ENCODE peak calls at places on chromosomes 4 and X, in seven cellular contexts. One of them, this sample, is unnamed.

GRCh38 chrX:143663755-143664154 is 27.9 kb upstream of the SLITRK4 start:
- DNase-seq in HCT116: no peak
- DNase-seq in suprapubic skin: no peak
- DNase-seq in breast epithelium: no peak
- DNase-seq in H9: no peak
- DNase-seq in colonic mucosa: no peak
- DNase-seq in cardiac muscle cell: no peak
- DNase-seq in this sample: no peak

GRCh38 chrX:34559325-34559724 is 97.8 kb downstream of the TMEM47 start:
- DNase-seq in HCT116: no peak
- DNase-seq in suprapubic skin: no peak
- DNase-seq in breast epithelium: no peak
- DNase-seq in H9: peak; percentile 92
- DNase-seq in colonic mucosa: no peak
- DNase-seq in cardiac muscle cell: no peak
- DNase-seq in this sample: peak; percentile 13

GRCh38 chr4:173264245-173264959 is 69.8 kb downstream of the HMGB2 start:
- DNase-seq in HCT116: no peak
- DNase-seq in suprapubic skin: no peak
- DNase-seq in breast epithelium: no peak
- DNase-seq in H9: no peak
- DNase-seq in colonic mucosa: peak; percentile 46
- DNase-seq in cardiac muscle cell: peak; percentile 10
- DNase-seq in this sample: no peak

GRCh38 chr4:187491421-187491820 is 504.1 kb upstream of the ZFP42 start:
- DNase-seq in HCT116: no peak
- DNase-seq in suprapubic skin: no peak
- DNase-seq in breast epithelium: no peak
- DNase-seq in H9: no peak
- DNase-seq in colonic mucosa: no peak
- DNase-seq in cardiac muscle cell: no peak
- DNase-seq in this sample: no peak

GRCh38 chr4:2931765-2932560 is 31.2 kb downstream of the NOP14 start:
- DNase-seq in HCT116: no peak
- DNase-seq in suprapubic skin: peak; percentile 74
- DNase-seq in breast epithelium: peak; percentile 51
- DNase-seq in H9: peak; percentile 71
- DNase-seq in colonic mucosa: peak; percentile 50
- DNase-seq in cardiac muscle cell: no peak
- DNase-seq in this sample: no peak

GRCh38 chr4:164779080-164779479 is 25.1 kb downstream of the SMIM31 start:
- DNase-seq in HCT116: no peak
- DNase-seq in suprapubic skin: no peak
- DNase-seq in breast epithelium: no peak
- DNase-seq in H9: no peak
- DNase-seq in colonic mucosa: no peak
- DNase-seq in cardiac muscle cell: no peak
- DNase-seq in this sample: no peak

GRCh38 chr4:183182873-183183725 is 84.0 kb downstream of the WWC2 start:
- DNase-seq in HCT116: peak; percentile 70
- DNase-seq in suprapubic skin: no peak
- DNase-seq in breast epithelium: no peak
- DNase-seq in H9: peak; percentile 94
- DNase-seq in colonic mucosa: no peak
- DNase-seq in cardiac muscle cell: peak; percentile 33
- DNase-seq in this sample: no peak

GRCh38 chr4:102616661-102617060 is 115.5 kb downstream of the NFKB1 start:
- DNase-seq in HCT116: no peak
- DNase-seq in suprapubic skin: no peak
- DNase-seq in breast epithelium: no peak
- DNase-seq in H9: peak; percentile 69
- DNase-seq in colonic mucosa: no peak
- DNase-seq in cardiac muscle cell: no peak
- DNase-seq in this sample: no peak

GRCh38 chrX:39903937-39904336 is 193.8 kb downstream of the BCOR start:
- DNase-seq in HCT116: no peak
- DNase-seq in suprapubic skin: no peak
- DNase-seq in breast epithelium: no peak
- DNase-seq in H9: no peak
- DNase-seq in colonic mucosa: no peak
- DNase-seq in cardiac muscle cell: no peak
- DNase-seq in this sample: no peak

GRCh38 chr4:24914460-24914859 is 1.6 kb upstream of the CCDC149 start:
- DNase-seq in HCT116: no peak
- DNase-seq in suprapubic skin: no peak
- DNase-seq in breast epithelium: no peak
- DNase-seq in H9: no peak
- DNase-seq in colonic mucosa: no peak
- DNase-seq in cardiac muscle cell: no peak
- DNase-seq in this sample: no peak

GRCh38 chr4:147594107-147594506 is 23.1 kb upstream of the TMEM184C start:
- DNase-seq in HCT116: no peak
- DNase-seq in suprapubic skin: no peak
- DNase-seq in breast epithelium: no peak
- DNase-seq in H9: no peak
- DNase-seq in colonic mucosa: no peak
- DNase-seq in cardiac muscle cell: no peak
- DNase-seq in this sample: no peak

GRCh38 chrX:109709129-109709631 is 23.9 kb downstream of the ACSL4 start:
- DNase-seq in HCT116: peak; percentile 19
- DNase-seq in suprapubic skin: no peak
- DNase-seq in breast epithelium: no peak
- DNase-seq in H9: no peak
- DNase-seq in colonic mucosa: no peak
- DNase-seq in cardiac muscle cell: no peak
- DNase-seq in this sample: no peak

GRCh38 chrX:45009371-45010000 is 136.5 kb downstream of the KDM6A start:
- DNase-seq in HCT116: no peak
- DNase-seq in suprapubic skin: no peak
- DNase-seq in breast epithelium: no peak
- DNase-seq in H9: no peak
- DNase-seq in colonic mucosa: no peak
- DNase-seq in cardiac muscle cell: no peak
- DNase-seq in this sample: no peak

GRCh38 chr4:128461300-128462103 is 173.9 kb upstream of the PGRMC2 start:
- DNase-seq in HCT116: no peak
- DNase-seq in suprapubic skin: no peak
- DNase-seq in breast epithelium: no peak
- DNase-seq in H9: no peak
- DNase-seq in colonic mucosa: no peak
- DNase-seq in cardiac muscle cell: no peak
- DNase-seq in this sample: peak; percentile 72

GRCh38 chr4:20625460-20625859 is 74.8 kb upstream of the PACRGL start:
- DNase-seq in HCT116: no peak
- DNase-seq in suprapubic skin: no peak
- DNase-seq in breast epithelium: no peak
- DNase-seq in H9: no peak
- DNase-seq in colonic mucosa: peak; percentile 56
- DNase-seq in cardiac muscle cell: no peak
- DNase-seq in this sample: no peak

GRCh38 chrX:105837227-105837626 is 14.9 kb downstream of the NRK start:
- DNase-seq in HCT116: no peak
- DNase-seq in suprapubic skin: no peak
- DNase-seq in breast epithelium: peak; percentile 50
- DNase-seq in H9: no peak
- DNase-seq in colonic mucosa: no peak
- DNase-seq in cardiac muscle cell: peak; percentile 46
- DNase-seq in this sample: no peak

GRCh38 chr4:83867221-83867620 is 331.3 kb downstream of the GPAT3 start:
- DNase-seq in HCT116: no peak
- DNase-seq in suprapubic skin: no peak
- DNase-seq in breast epithelium: no peak
- DNase-seq in H9: no peak
- DNase-seq in colonic mucosa: no peak
- DNase-seq in cardiac muscle cell: no peak
- DNase-seq in this sample: no peak

GRCh38 chr4:165873298-165874071 is 448 bp downstream of the TLL1 start:
- DNase-seq in HCT116: no peak
- DNase-seq in suprapubic skin: peak; percentile 66
- DNase-seq in breast epithelium: no peak
- DNase-seq in H9: peak; percentile 48
- DNase-seq in colonic mucosa: peak; percentile 18
- DNase-seq in cardiac muscle cell: peak; percentile 74
- DNase-seq in this sample: peak; percentile 55

GRCh38 chrX:24243692-24244091 is 70.2 kb downstream of the SUPT20HL2 start:
- DNase-seq in HCT116: no peak
- DNase-seq in suprapubic skin: no peak
- DNase-seq in breast epithelium: no peak
- DNase-seq in H9: no peak
- DNase-seq in colonic mucosa: no peak
- DNase-seq in cardiac muscle cell: no peak
- DNase-seq in this sample: no peak

GRCh38 chr4:95580226-95580625 is 31.5 kb upstream of the UNC5C start:
- DNase-seq in HCT116: no peak
- DNase-seq in suprapubic skin: no peak
- DNase-seq in breast epithelium: no peak
- DNase-seq in H9: peak; percentile 51
- DNase-seq in colonic mucosa: no peak
- DNase-seq in cardiac muscle cell: no peak
- DNase-seq in this sample: no peak

GRCh38 chrX:56503941-56504673 is 59.3 kb upstream of the UBQLN2 start:
- DNase-seq in HCT116: no peak
- DNase-seq in suprapubic skin: no peak
- DNase-seq in breast epithelium: no peak
- DNase-seq in H9: peak; percentile 29
- DNase-seq in colonic mucosa: no peak
- DNase-seq in cardiac muscle cell: no peak
- DNase-seq in this sample: no peak

GRCh38 chr4:77104405-77105292 is 28.9 kb upstream of the CCNI start:
- DNase-seq in HCT116: no peak
- DNase-seq in suprapubic skin: peak; percentile 81
- DNase-seq in breast epithelium: peak; percentile 95
- DNase-seq in H9: no peak
- DNase-seq in colonic mucosa: peak; percentile 65
- DNase-seq in cardiac muscle cell: peak; percentile 42
- DNase-seq in this sample: no peak

DNA sequence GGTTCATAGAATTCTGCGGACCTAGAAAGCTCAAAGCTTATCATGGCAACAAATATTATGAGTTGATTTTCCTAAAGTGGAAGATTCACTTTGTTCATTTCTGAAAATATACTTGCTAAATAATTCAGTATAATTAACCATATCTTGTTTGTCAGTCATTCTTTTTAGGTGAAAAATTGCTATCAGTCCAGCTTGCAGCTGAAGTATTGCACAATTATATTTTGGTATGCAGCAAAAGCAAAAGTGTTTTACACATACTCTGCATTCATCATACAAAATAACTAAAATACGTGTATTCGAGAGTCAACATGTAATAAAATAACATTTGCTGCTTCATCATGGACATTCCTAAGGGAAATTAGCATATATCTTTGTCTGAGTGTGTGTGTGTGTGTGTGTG is 24.8 kb downstream of the DKK2 start:
- DNase-seq in HCT116: no peak
- DNase-seq in suprapubic skin: no peak
- DNase-seq in breast epithelium: no peak
- DNase-seq in H9: no peak
- DNase-seq in colonic mucosa: no peak
- DNase-seq in cardiac muscle cell: no peak
- DNase-seq in this sample: no peak
- H3K27me3 ChIP-seq in HCT116: no peaks in the 10 kb centered on the region
- H3K27me3 ChIP-seq in suprapubic skin: no peaks in the 10 kb centered on the region
- H3K27me3 ChIP-seq in breast epithelium: no peaks in the 10 kb centered on the region
- H3K27me3 ChIP-seq in H9: no peaks in the 10 kb centered on the region
- H3K27me3 ChIP-seq in colonic mucosa: no peaks in the 10 kb centered on the region
- H3K27me3 ChIP-seq in cardiac muscle cell: no peaks in the 10 kb centered on the region
- H3K27me3 ChIP-seq in this sample: no peaks in the 10 kb centered on the region

DNA sequence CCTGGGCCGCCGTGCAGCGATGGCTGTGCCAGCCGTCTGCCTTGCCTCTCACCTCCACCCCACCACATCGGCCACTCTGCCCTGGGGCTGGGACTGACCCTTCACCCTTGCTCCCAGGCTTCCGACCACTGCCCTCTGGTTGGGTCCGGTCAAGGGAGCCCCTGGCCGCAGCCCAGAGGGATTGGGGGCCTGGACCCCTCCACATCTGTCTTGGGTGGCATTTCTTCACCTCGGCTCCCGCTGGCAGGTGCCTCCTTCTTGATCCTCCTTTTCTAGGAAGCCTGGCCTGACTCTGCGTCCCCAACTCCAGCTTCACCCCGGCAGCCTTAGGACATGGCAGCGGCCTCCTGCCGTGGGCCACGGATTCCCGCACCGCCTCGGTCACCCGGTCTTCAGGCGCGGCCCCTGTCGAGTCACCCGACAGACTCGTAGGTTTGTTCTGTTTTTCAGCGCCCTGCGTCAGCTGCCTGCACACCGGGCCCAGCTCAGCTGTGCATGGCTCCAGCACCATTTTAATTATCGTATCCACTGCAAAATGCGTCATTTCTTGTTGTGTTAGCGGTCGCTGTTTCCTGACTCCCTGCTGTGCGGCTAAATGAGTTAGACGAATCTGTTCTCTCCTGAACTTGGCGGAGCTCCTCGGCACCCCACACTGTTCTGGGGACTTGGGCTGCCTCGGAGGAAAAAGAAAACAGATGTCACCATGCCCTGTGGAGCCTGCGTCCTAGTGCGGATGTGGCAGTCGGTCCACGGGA is 124.0 kb downstream of the FAM53A start:
- DNase-seq in HCT116: no peak
- DNase-seq in suprapubic skin: no peak
- DNase-seq in breast epithelium: no peak
- DNase-seq in H9: no peak
- DNase-seq in colonic mucosa: no peak
- DNase-seq in cardiac muscle cell: no peak
- DNase-seq in this sample: no peak
- H3K27me3 ChIP-seq in HCT116: no peaks in the 10 kb centered on the region
- H3K27me3 ChIP-seq in suprapubic skin: peaks cover 96% of the 10 kb centered on the region
- H3K27me3 ChIP-seq in breast epithelium: peaks cover 6% of the 10 kb centered on the region
- H3K27me3 ChIP-seq in H9: no peaks in the 10 kb centered on the region
- H3K27me3 ChIP-seq in colonic mucosa: peaks cover 14% of the 10 kb centered on the region
- H3K27me3 ChIP-seq in cardiac muscle cell: peaks cover 8% of the 10 kb centered on the region
- H3K27me3 ChIP-seq in this sample: no peaks in the 10 kb centered on the region

GRCh38 chr4:16754104-16754503 is 144.3 kb downstream of the LDB2 start:
- DNase-seq in HCT116: no peak
- DNase-seq in suprapubic skin: no peak
- DNase-seq in breast epithelium: no peak
- DNase-seq in H9: no peak
- DNase-seq in colonic mucosa: no peak
- DNase-seq in cardiac muscle cell: no peak
- DNase-seq in this sample: no peak
- H3K27me3 ChIP-seq in HCT116: peaks cover 13% of the 10 kb centered on the region
- H3K27me3 ChIP-seq in suprapubic skin: no peaks in the 10 kb centered on the region
- H3K27me3 ChIP-seq in breast epithelium: no peaks in the 10 kb centered on the region
- H3K27me3 ChIP-seq in H9: no peaks in the 10 kb centered on the region
- H3K27me3 ChIP-seq in colonic mucosa: no peaks in the 10 kb centered on the region
- H3K27me3 ChIP-seq in cardiac muscle cell: no peaks in the 10 kb centered on the region
- H3K27me3 ChIP-seq in this sample: peaks cover 32% of the 10 kb centered on the region

DNA sequence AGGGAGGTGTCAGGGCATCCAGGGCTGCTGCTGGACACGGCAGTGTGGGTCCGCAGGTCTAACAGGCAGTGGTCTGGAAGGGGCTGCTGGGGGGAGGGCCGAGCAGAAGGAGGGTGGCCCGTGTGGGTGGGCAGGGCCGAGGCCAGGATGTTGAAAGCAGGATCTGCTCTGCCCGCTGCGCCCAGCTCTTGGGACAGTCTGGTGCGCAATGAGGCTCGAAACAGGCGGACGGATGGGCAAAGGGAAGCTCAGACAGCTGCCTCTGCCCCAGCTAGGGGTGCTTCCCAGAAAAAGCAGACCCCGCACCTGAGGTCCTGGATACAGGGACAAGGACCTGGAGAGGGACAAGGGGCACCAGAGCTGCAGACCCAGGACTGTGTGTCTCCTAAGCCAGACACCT is 121.3 kb downstream of the FAM53A start:
- DNase-seq in HCT116: no peak
- DNase-seq in suprapubic skin: no peak
- DNase-seq in breast epithelium: no peak
- DNase-seq in H9: no peak
- DNase-seq in colonic mucosa: no peak
- DNase-seq in cardiac muscle cell: no peak
- DNase-seq in this sample: no peak
- H3K27me3 ChIP-seq in HCT116: no peaks in the 10 kb centered on the region
- H3K27me3 ChIP-seq in suprapubic skin: peaks cover 96% of the 10 kb centered on the region
- H3K27me3 ChIP-seq in breast epithelium: peaks cover 13% of the 10 kb centered on the region
- H3K27me3 ChIP-seq in H9: no peaks in the 10 kb centered on the region
- H3K27me3 ChIP-seq in colonic mucosa: peaks cover 9% of the 10 kb centered on the region
- H3K27me3 ChIP-seq in cardiac muscle cell: no peaks in the 10 kb centered on the region
- H3K27me3 ChIP-seq in this sample: no peaks in the 10 kb centered on the region

This sample was measured in WERI-Rb-1.